ENCODE peak calls at places on chromosomes 6 and 20, in four cellular contexts. E, J, K and Y are unnamed samples.

GRCh38 chr6:145310116-145310515 is 425.2 kb downstream of the EPM2A start:
- DNase-seq in E (peak), J (no peak), K (no peak), Y (no peak)

GRCh38 chr6:5442319-5442718 is 181.0 kb downstream of the FARS2 start:
- DNase-seq in E (no peak), J (no peak), K (no peak), Y (no peak)

GRCh38 chr6:3139090-3139903 is 18.0 kb downstream of the TUBB2A start:
- DNase-seq in J (no peak), E (peak), K (peak), Y (no peak)

GRCh38 chr6:120869397-120869796 is 464.9 kb downstream of the TBC1D32 start:
- DNase-seq in K (no peak), J (no peak), E (no peak), Y (no peak)

GRCh38 chr6:89116702-89117101 is 1.2 kb downstream of the SRSF12 start:
- DNase-seq in J (no peak), K (no peak), E (no peak), Y (no peak)

GRCh38 chr20:32943490-32944052 is 60.7 kb downstream of the SUN5 start:
- DNase-seq in J (peak), E (no peak), K (no peak), Y (no peak)

GRCh38 chr6:44727651-44728630 is 340.4 kb downstream of the CDC5L start:
- DNase-seq in K (no peak), J (no peak), E (no peak), Y (no peak)

GRCh38 chr6:150243620-150244314 is 100.9 kb downstream of the PPP1R14C start:
- DNase-seq in J (no peak), K (no peak), E (no peak), Y (no peak)

GRCh38 chr6:132259070-132259469 is 142.2 kb downstream of the MOXD1 start:
- DNase-seq in E (no peak), J (no peak), K (no peak), Y (no peak)

GRCh38 chr6:47599512-47599911 is 98.9 kb upstream of the ADGRF4 start:
- DNase-seq in E (no peak), K (no peak), J (no peak), Y (no peak)

GRCh38 chr6:37236921-37237320 is 20.7 kb upstream of the TBC1D22B start:
- DNase-seq in E (no peak), J (no peak), K (no peak), Y (no peak)

GRCh38 chr6:106973841-106974336 is 640 bp downstream of the CD24 start:
- DNase-seq in J (peak), K (no peak), E (no peak), Y (no peak)

GRCh38 chr6:45630801-45631200 is 253.1 kb upstream of the SUPT3H start:
- DNase-seq in E (no peak), J (no peak), K (no peak), Y (no peak)

GRCh38 chr20:17808357-17808756 is 108.6 kb downstream of the BANF2 start:
- DNase-seq in E (no peak), K (no peak), J (no peak), Y (no peak)